ENCODE peak calls at places on chromosomes 11 and 22, in nine cellular contexts. One of them, this sample, is unnamed.

GRCh38 chr11:77669848-77670511 is 32.4 kb upstream of the CLNS1A start:
- DNase-seq in HFF-Myc: no peak
- DNase-seq in uterus: no peak
- DNase-seq in brain microvascular endothelial cell: peak
- DNase-seq in A549: peak
- DNase-seq in fibroblast of lung: no peak
- DNase-seq in cardiac fibroblast: peak
- DNase-seq in HAP-1: no peak
- DNase-seq in heart left ventricle: no peak
- DNase-seq in this sample: peak

GRCh38 chr11:62919476-62919875 is 1.7 kb downstream of the CHRM1 start:
- DNase-seq in fibroblast of lung: no peak
- DNase-seq in heart left ventricle: no peak
- DNase-seq in brain microvascular endothelial cell: no peak
- DNase-seq in cardiac fibroblast: no peak
- DNase-seq in HAP-1: no peak
- DNase-seq in A549: no peak
- DNase-seq in uterus: no peak
- DNase-seq in HFF-Myc: no peak
- DNase-seq in this sample: no peak

GRCh38 chr11:9506489-9507343 is 45.9 kb downstream of the ZNF143 start:
- DNase-seq in fibroblast of lung: peak
- DNase-seq in HFF-Myc: peak
- DNase-seq in heart left ventricle: peak
- DNase-seq in uterus: peak
- DNase-seq in cardiac fibroblast: peak
- DNase-seq in HAP-1: peak
- DNase-seq in A549: peak
- DNase-seq in brain microvascular endothelial cell: peak
- DNase-seq in this sample: peak

GRCh38 chr11:26286472-26287066 is 45.4 kb upstream of the ANO3 start:
- DNase-seq in uterus: no peak
- DNase-seq in HFF-Myc: no peak
- DNase-seq in HAP-1: no peak
- DNase-seq in cardiac fibroblast: peak
- DNase-seq in heart left ventricle: no peak
- DNase-seq in fibroblast of lung: peak
- DNase-seq in brain microvascular endothelial cell: peak
- DNase-seq in A549: peak
- DNase-seq in this sample: peak

GRCh38 chr11:24697722-24698121 is 200.9 kb downstream of the LUZP2 start:
- DNase-seq in fibroblast of lung: peak
- DNase-seq in HFF-Myc: no peak
- DNase-seq in A549: no peak
- DNase-seq in brain microvascular endothelial cell: peak
- DNase-seq in cardiac fibroblast: peak
- DNase-seq in heart left ventricle: no peak
- DNase-seq in HAP-1: no peak
- DNase-seq in uterus: no peak
- DNase-seq in this sample: peak

GRCh38 chr11:63763506-63764200 is 4.9 kb downstream of the ZFTA start:
- DNase-seq in heart left ventricle: peak
- DNase-seq in fibroblast of lung: peak
- DNase-seq in uterus: peak
- DNase-seq in A549: no peak
- DNase-seq in HFF-Myc: no peak
- DNase-seq in HAP-1: no peak
- DNase-seq in cardiac fibroblast: no peak
- DNase-seq in brain microvascular endothelial cell: no peak
- DNase-seq in this sample: no peak

GRCh38 chr11:84899740-84900139 is 727.4 kb downstream of the DLG2 start:
- DNase-seq in heart left ventricle: no peak
- DNase-seq in brain microvascular endothelial cell: peak
- DNase-seq in fibroblast of lung: no peak
- DNase-seq in A549: peak
- DNase-seq in uterus: no peak
- DNase-seq in cardiac fibroblast: no peak
- DNase-seq in HFF-Myc: peak
- DNase-seq in HAP-1: peak
- DNase-seq in this sample: no peak

GRCh38 chr22:34972498-34972897 is 93.5 kb upstream of the ISX start:
- DNase-seq in fibroblast of lung: no peak
- DNase-seq in HFF-Myc: no peak
- DNase-seq in cardiac fibroblast: no peak
- DNase-seq in uterus: no peak
- DNase-seq in A549: no peak
- DNase-seq in heart left ventricle: no peak
- DNase-seq in brain microvascular endothelial cell: no peak
- DNase-seq in HAP-1: no peak
- DNase-seq in this sample: no peak

GRCh38 chr11:69101100-69101791 is 52.5 kb downstream of the TPCN2 start:
- DNase-seq in heart left ventricle: peak
- DNase-seq in uterus: peak
- DNase-seq in A549: peak
- DNase-seq in brain microvascular endothelial cell: peak
- DNase-seq in HFF-Myc: no peak
- DNase-seq in cardiac fibroblast: peak
- DNase-seq in HAP-1: peak
- DNase-seq in fibroblast of lung: peak
- DNase-seq in this sample: peak

GRCh38 chr11:45371251-45371749 is 85.2 kb upstream of the SYT13 start:
- DNase-seq in heart left ventricle: peak
- DNase-seq in brain microvascular endothelial cell: peak
- DNase-seq in HAP-1: peak
- DNase-seq in fibroblast of lung: peak
- DNase-seq in uterus: peak
- DNase-seq in HFF-Myc: no peak
- DNase-seq in cardiac fibroblast: peak
- DNase-seq in A549: peak
- DNase-seq in this sample: peak

GRCh38 chr11:95520361-95520760 is 269.2 kb downstream of the FAM76B start:
- DNase-seq in cardiac fibroblast: no peak
- DNase-seq in fibroblast of lung: no peak
- DNase-seq in heart left ventricle: no peak
- DNase-seq in HFF-Myc: no peak
- DNase-seq in HAP-1: no peak
- DNase-seq in brain microvascular endothelial cell: no peak
- DNase-seq in A549: no peak
- DNase-seq in uterus: no peak
- DNase-seq in this sample: no peak

GRCh38 chr11:76787911-76788596 is 4.9 kb downstream of the TSKU start:
- DNase-seq in heart left ventricle: no peak
- DNase-seq in A549: no peak
- DNase-seq in brain microvascular endothelial cell: no peak
- DNase-seq in cardiac fibroblast: peak
- DNase-seq in HFF-Myc: no peak
- DNase-seq in fibroblast of lung: peak
- DNase-seq in uterus: peak
- DNase-seq in HAP-1: no peak
- DNase-seq in this sample: peak

GRCh38 chr11:109789911-109790310 is 303.3 kb upstream of the ZC3H12C start:
- DNase-seq in cardiac fibroblast: no peak
- DNase-seq in HFF-Myc: no peak
- DNase-seq in uterus: no peak
- DNase-seq in A549: no peak
- DNase-seq in HAP-1: no peak
- DNase-seq in heart left ventricle: no peak
- DNase-seq in brain microvascular endothelial cell: no peak
- DNase-seq in fibroblast of lung: no peak
- DNase-seq in this sample: no peak

GRCh38 chr11:131760191-131760951 is 390.0 kb downstream of the NTM start:
- DNase-seq in A549: no peak
- DNase-seq in HFF-Myc: peak
- DNase-seq in fibroblast of lung: peak
- DNase-seq in brain microvascular endothelial cell: peak
- DNase-seq in cardiac fibroblast: peak
- DNase-seq in heart left ventricle: peak
- DNase-seq in uterus: no peak
- DNase-seq in HAP-1: no peak
- DNase-seq in this sample: no peak
- H3K4me3 ChIP-seq in A549: no peak
- H3K4me3 ChIP-seq in HFF-Myc: peak
- H3K4me3 ChIP-seq in fibroblast of lung: no peak
- H3K4me3 ChIP-seq in brain microvascular endothelial cell: no peak
- H3K4me3 ChIP-seq in cardiac fibroblast: peak
- H3K4me3 ChIP-seq in heart left ventricle: peak
- H3K4me3 ChIP-seq in uterus: no peak
- H3K4me3 ChIP-seq in HAP-1: no peak
- H3K4me3 ChIP-seq in this sample: no peak

DNA sequence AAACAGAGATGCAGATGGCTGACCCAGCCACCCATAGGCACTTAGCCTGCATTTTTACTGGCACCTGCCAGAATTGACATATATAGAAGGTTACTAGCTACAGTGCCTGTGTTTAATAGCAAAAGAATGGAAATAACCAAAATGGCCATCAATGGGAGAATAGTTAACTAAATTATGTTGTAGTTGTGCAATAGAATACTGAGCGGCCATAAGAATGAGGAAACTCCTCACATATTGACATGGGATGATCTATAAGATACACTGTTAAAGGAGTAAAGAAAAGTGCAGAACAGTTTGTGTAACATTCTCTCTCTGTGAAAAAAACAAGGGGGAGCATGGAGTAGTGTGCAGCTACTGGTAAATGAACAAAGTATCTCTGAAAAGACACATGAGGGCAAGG is 21.5 kb downstream of the ARAP1 start:
- DNase-seq in HFF-Myc: no peak
- DNase-seq in cardiac fibroblast: no peak
- DNase-seq in uterus: no peak
- DNase-seq in brain microvascular endothelial cell: no peak
- DNase-seq in heart left ventricle: no peak
- DNase-seq in HAP-1: no peak
- DNase-seq in fibroblast of lung: no peak
- DNase-seq in A549: no peak
- DNase-seq in this sample: no peak
- H3K4me3 ChIP-seq in HFF-Myc: no peak
- H3K4me3 ChIP-seq in cardiac fibroblast: no peak
- H3K4me3 ChIP-seq in uterus: no peak
- H3K4me3 ChIP-seq in brain microvascular endothelial cell: no peak
- H3K4me3 ChIP-seq in heart left ventricle: no peak
- H3K4me3 ChIP-seq in HAP-1: no peak
- H3K4me3 ChIP-seq in fibroblast of lung: no peak
- H3K4me3 ChIP-seq in A549: no peak
- H3K4me3 ChIP-seq in this sample: no peak

GRCh38 chr11:116916052-116916451 is 78.6 kb upstream of the APOA1 start:
- DNase-seq in uterus: no peak
- DNase-seq in brain microvascular endothelial cell: no peak
- DNase-seq in fibroblast of lung: no peak
- DNase-seq in HAP-1: no peak
- DNase-seq in cardiac fibroblast: no peak
- DNase-seq in A549: no peak
- DNase-seq in heart left ventricle: no peak
- DNase-seq in HFF-Myc: no peak
- DNase-seq in this sample: no peak

GRCh38 chr11:116918925-116919653 is 81.7 kb upstream of the APOA1 start:
- DNase-seq in cardiac fibroblast: no peak
- DNase-seq in uterus: no peak
- DNase-seq in heart left ventricle: no peak
- DNase-seq in HAP-1: no peak
- DNase-seq in A549: no peak
- DNase-seq in HFF-Myc: no peak
- DNase-seq in fibroblast of lung: no peak
- DNase-seq in brain microvascular endothelial cell: no peak
- DNase-seq in this sample: no peak

GRCh38 chr11:116913000-116913399 is 75.6 kb upstream of the APOA1 start:
- DNase-seq in HFF-Myc: peak
- DNase-seq in brain microvascular endothelial cell: peak
- DNase-seq in A549: peak
- DNase-seq in cardiac fibroblast: peak
- DNase-seq in uterus: no peak
- DNase-seq in fibroblast of lung: peak
- DNase-seq in HAP-1: no peak
- DNase-seq in heart left ventricle: no peak
- DNase-seq in this sample: peak

GRCh38 chr11:116917632-116918031 is 80.2 kb upstream of the APOA1 start:
- DNase-seq in A549: no peak
- DNase-seq in brain microvascular endothelial cell: no peak
- DNase-seq in HFF-Myc: no peak
- DNase-seq in fibroblast of lung: no peak
- DNase-seq in HAP-1: no peak
- DNase-seq in uterus: no peak
- DNase-seq in heart left ventricle: no peak
- DNase-seq in cardiac fibroblast: no peak
- DNase-seq in this sample: no peak

DNA sequence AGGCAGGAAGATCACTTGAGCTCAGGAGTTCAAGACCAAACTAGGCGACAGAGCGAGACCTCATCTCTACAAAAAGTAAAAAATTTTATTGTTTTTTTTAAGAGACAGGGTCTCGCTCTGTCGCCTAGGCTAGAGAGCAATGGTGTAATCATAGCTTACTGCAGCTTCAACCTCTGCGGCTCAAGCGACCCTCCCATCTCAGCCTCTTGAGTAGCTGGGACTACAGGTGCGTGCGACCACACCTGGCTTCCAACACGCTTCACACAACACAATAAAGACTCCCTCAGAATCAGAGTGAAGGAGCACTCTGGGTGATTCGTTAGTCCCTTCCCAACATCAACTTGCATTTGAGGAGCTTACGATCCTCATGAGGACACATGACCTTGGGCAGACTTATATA is 79.5 kb upstream of the APOA1 start:
- DNase-seq in uterus: no peak
- DNase-seq in cardiac fibroblast: no peak
- DNase-seq in HAP-1: no peak
- DNase-seq in brain microvascular endothelial cell: no peak
- DNase-seq in heart left ventricle: no peak
- DNase-seq in A549: no peak
- DNase-seq in fibroblast of lung: no peak
- DNase-seq in HFF-Myc: no peak
- DNase-seq in this sample: no peak
- H3K4me3 ChIP-seq in uterus: no peak
- H3K4me3 ChIP-seq in cardiac fibroblast: no peak
- H3K4me3 ChIP-seq in HAP-1: no peak
- H3K4me3 ChIP-seq in brain microvascular endothelial cell: no peak
- H3K4me3 ChIP-seq in heart left ventricle: no peak
- H3K4me3 ChIP-seq in A549: no peak
- H3K4me3 ChIP-seq in fibroblast of lung: no peak
- H3K4me3 ChIP-seq in HFF-Myc: no peak
- H3K4me3 ChIP-seq in this sample: no peak

DNA sequence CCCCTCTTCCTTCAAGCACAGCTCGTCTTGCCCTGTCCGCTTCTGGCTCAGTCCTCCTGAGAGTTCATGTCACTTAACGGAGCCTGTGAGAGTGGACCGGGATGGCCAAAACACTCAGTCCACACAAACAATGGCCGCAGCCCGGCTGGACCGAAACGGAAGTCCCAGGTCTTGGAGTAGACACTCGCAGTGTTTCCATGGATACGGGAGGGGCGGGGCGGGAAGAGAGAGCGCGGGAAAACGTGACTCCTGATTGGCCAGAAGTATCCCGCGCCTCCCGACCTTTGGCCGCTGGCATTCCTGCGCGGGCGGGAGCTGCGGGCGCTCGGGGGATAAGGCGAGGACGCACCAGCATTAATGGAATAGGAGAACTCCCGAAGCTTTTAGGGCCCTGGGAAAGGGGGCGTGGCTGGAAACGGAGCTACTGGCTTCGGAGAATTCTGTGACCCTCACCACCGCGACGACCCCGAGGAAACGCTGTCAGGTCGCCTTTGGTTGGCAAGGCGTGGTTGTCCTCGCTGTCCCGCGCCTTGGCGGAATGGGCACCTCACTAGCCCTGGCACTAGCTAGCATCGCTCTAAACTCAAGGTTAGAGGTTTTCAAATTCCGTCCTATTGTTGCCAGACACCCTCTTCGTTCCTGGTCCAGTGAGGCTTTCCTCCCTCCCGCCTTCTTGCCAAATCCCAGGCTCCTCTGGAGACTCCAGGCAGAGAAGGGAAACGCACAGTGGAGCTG is at the start of the genes NLRP14 and ZNF214:
- DNase-seq in fibroblast of lung: peak
- DNase-seq in cardiac fibroblast: peak
- DNase-seq in A549: peak
- DNase-seq in HAP-1: peak
- DNase-seq in brain microvascular endothelial cell: peak
- DNase-seq in HFF-Myc: peak
- DNase-seq in heart left ventricle: peak
- DNase-seq in uterus: peak
- DNase-seq in this sample: peak
- H3K4me3 ChIP-seq in fibroblast of lung: peak
- H3K4me3 ChIP-seq in cardiac fibroblast: peak
- H3K4me3 ChIP-seq in A549: peak
- H3K4me3 ChIP-seq in HAP-1: peak
- H3K4me3 ChIP-seq in brain microvascular endothelial cell: peak
- H3K4me3 ChIP-seq in HFF-Myc: peak
- H3K4me3 ChIP-seq in heart left ventricle: peak
- H3K4me3 ChIP-seq in uterus: peak
- H3K4me3 ChIP-seq in this sample: peak